ENCODE peak calls at places on chromosomes 1 and 21, in eight cellular contexts. X is GM23338; Y is colonic mucosa; B is cardiac muscle cell; N is CD4-positive, alpha-beta memory T cell; Z is BE2C; I is spleen; T is lower lobe of right lung. P is an unnamed sample.

GRCh38 chr1:110785612-110786011 is 87.3 kb upstream of the CD53 start:
- DNase-seq in Z (no peak), X (no peak), T (no peak), N (no peak), Y (no peak), B (no peak), I (no peak), P (no peak)

GRCh38 chr1:221097479-221098281 is 218.4 kb downstream of the HLX start:
- DNase-seq in Z (no peak), I (no peak), Y (no peak), X (no peak), N (no peak), B (peak; percentile 92), T (no peak), P (peak; percentile 31)

GRCh38 chr1:36446261-36446660 is 4.0 kb downstream of the OSCP1 start:
- DNase-seq in Y (no peak), T (no peak), I (peak; percentile 54), B (no peak), X (peak; percentile 86), Z (peak; percentile 39), N (no peak), P (no peak)

GRCh38 chr1:44029260-44029910 is 1.9 kb downstream of the SLC6A9 start:
- DNase-seq in Y (no peak), N (no peak), B (no peak), X (peak; percentile 73), Z (no peak), I (peak; percentile 56), T (no peak), P (peak; percentile 67)

GRCh38 chr1:198352975-198353695 is 187.3 kb downstream of the ATP6V1G3 start:
- DNase-seq in I (no peak), N (no peak), T (no peak), Y (no peak), B (no peak), X (no peak), Z (no peak), P (no peak)

GRCh38 chr1:116847175-116847574 is 62.5 kb upstream of the PTGFRN start:
- DNase-seq in N (no peak), I (no peak), T (no peak), X (no peak), Z (no peak), B (no peak), Y (no peak), P (no peak)

GRCh38 chr1:152836881-152837280 is 5.8 kb upstream of the LCE6A start:
- DNase-seq in N (no peak), B (no peak), Y (no peak), I (no peak), X (no peak), Z (no peak), T (no peak), P (no peak)

GRCh38 chr1:17297991-17298390 is 10.0 kb upstream of the PADI4 start:
- DNase-seq in T (no peak), Z (no peak), I (peak; percentile 7), N (no peak), B (no peak), X (no peak), Y (no peak), P (no peak)

GRCh38 chr1:84090447-84091244 is 53.4 kb upstream of the PRKACB start:
- DNase-seq in T (no peak), I (no peak), Z (no peak), N (peak; percentile 36), X (no peak), Y (peak; percentile 20), B (no peak), P (peak; percentile 49)

GRCh38 chr1:109167114-109167513 is 46.6 kb upstream of the SARS1 start:
- DNase-seq in B (peak; percentile 56), Y (no peak), T (no peak), X (no peak), I (no peak), N (no peak), Z (no peak), P (no peak)

GRCh38 chr1:85109475-85109874 is 61.2 kb upstream of the MCOLN3 start:
- DNase-seq in Z (peak; percentile 28), Y (peak; percentile 59), B (peak; percentile 82), X (peak; percentile 86), N (peak; percentile 40), T (peak; percentile 64), I (no peak), P (peak; percentile 81)

GRCh38 chr21:36511484-36512227 is 31.7 kb upstream of the CLDN14 start:
- DNase-seq in I (no peak), Y (no peak), X (no peak), Z (no peak), N (no peak), B (peak; percentile 11), T (no peak), P (no peak)

GRCh38 chr1:28248273-28249012 is 10.9 kb upstream of the SESN2 start:
- DNase-seq in Z (peak; percentile 63), N (peak; percentile 83), I (peak; percentile 91), T (peak; percentile 82), B (peak; percentile 87), Y (peak; percentile 93), X (peak; percentile 92), P (peak; percentile 85)

GRCh38 chr1:28244549-28245251 is 8.8 kb downstream of the ATP5IF1 start:
- DNase-seq in I (no peak), T (no peak), N (no peak), B (no peak), Y (no peak), X (no peak), Z (no peak), P (no peak)

GRCh38 chr1:28243685-28244439 is 7.9 kb downstream of the ATP5IF1 start:
- DNase-seq in X (no peak), Y (no peak), T (no peak), Z (no peak), B (no peak), I (no peak), N (no peak), P (peak; percentile 45)

GRCh38 chr1:28247603-28248272 is 11.6 kb upstream of the SESN2 start:
- DNase-seq in B (no peak), Y (no peak), X (no peak), Z (no peak), T (no peak), N (no peak), I (no peak), P (no peak)

GRCh38 chr1:28246427-28246832 is 10.5 kb downstream of the ATP5IF1 start:
- DNase-seq in Z (no peak), X (peak; percentile 52), N (peak; percentile 84), B (peak; percentile 48), Y (peak; percentile 68), I (no peak), T (no peak), P (peak; percentile 67)
- H3K4me1 ChIP-seq in Z (peaks cover 6% of the 10 kb centered on the region), X (peaks cover 17% of the 10 kb centered on the region), N (peaks cover 67% of the 10 kb centered on the region), B (peaks cover 33% of the 10 kb centered on the region), Y (peaks cover 28% of the 10 kb centered on the region), I (peaks cover 64% of the 10 kb centered on the region), T (peaks cover 55% of the 10 kb centered on the region), P (peaks cover 36% of the 10 kb centered on the region)

DNA sequence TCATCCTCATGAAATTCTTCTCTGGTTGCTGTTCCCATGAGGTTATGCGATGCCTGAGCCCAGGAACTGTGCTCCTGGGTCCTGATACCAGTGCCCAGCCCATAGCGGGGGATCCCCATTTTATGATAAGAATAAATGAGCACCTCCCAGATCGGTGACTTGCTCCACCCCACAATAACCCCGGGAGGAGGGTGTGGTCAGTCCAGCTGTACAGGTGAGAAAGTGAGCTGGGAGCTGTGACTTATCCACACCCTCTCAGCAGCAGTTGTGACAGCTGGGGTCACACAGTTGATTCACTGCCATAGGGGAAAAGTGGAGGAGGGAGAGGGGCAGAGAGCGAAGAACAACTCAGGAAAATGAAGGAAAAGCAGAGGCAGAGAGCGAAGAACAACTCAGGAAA is 33.4 kb downstream of the OR2G3 start:
- DNase-seq in N (no peak), B (no peak), Y (peak; percentile 81), Z (no peak), X (no peak), I (no peak), T (no peak), P (no peak)
- H3K4me1 ChIP-seq in N (no peaks in the 10 kb centered on the region), B (no peaks in the 10 kb centered on the region), Y (no peaks in the 10 kb centered on the region), Z (no peaks in the 10 kb centered on the region), X (peaks cover 10% of the 10 kb centered on the region), I (peaks cover 9% of the 10 kb centered on the region), T (no peaks in the 10 kb centered on the region), P (no peaks in the 10 kb centered on the region)

GRCh38 chr1:244955661-244956060 is 91.3 kb upstream of the HNRNPU start:
- DNase-seq in B (no peak), T (no peak), N (no peak), I (no peak), Y (no peak), Z (no peak), X (no peak), P (no peak)

GRCh38 chr1:244957525-244957924 is 93.2 kb upstream of the HNRNPU start:
- DNase-seq in I (no peak), Z (no peak), B (no peak), T (no peak), N (no peak), Y (no peak), X (no peak), P (no peak)

GRCh38 chr1:244960904-244961303 is 96.6 kb upstream of the HNRNPU start:
- DNase-seq in I (no peak), N (no peak), T (no peak), Y (no peak), B (no peak), X (no peak), Z (no peak), P (no peak)

GRCh38 chr1:244957122-244957521 is 92.8 kb upstream of the HNRNPU start:
- DNase-seq in I (no peak), Z (no peak), X (no peak), N (no peak), Y (no peak), B (no peak), T (no peak), P (no peak)

DNA sequence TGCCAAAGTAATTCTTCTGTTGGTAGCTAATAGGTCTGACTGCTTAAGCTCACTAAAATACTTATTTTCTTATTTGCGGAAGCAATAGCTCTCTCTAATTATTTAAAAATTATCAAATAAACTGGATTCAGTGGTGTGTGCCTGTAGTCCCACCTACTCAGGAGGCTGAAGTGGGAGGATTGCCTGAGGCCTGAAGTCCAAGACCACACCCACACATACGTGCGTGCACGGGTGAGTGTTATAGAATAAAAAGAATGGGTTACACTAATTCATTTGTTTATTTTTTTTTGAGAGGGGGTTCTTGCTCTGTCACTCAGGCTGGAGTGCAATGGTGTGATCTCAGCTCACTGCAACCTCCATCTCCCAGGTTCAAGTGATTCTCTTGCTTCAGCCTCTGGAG is 94.2 kb upstream of the HNRNPU start:
- DNase-seq in I (no peak), Z (no peak), Y (no peak), N (no peak), B (no peak), T (no peak), X (no peak), P (no peak)
- H3K4me1 ChIP-seq in I (peaks cover 7% of the 10 kb centered on the region), Z (peaks cover 4% of the 10 kb centered on the region), Y (no peaks in the 10 kb centered on the region), N (peaks cover 4% of the 10 kb centered on the region), B (peaks cover 41% of the 10 kb centered on the region), T (peaks cover 6% of the 10 kb centered on the region), X (no peaks in the 10 kb centered on the region), P (peaks cover 7% of the 10 kb centered on the region)

DNA sequence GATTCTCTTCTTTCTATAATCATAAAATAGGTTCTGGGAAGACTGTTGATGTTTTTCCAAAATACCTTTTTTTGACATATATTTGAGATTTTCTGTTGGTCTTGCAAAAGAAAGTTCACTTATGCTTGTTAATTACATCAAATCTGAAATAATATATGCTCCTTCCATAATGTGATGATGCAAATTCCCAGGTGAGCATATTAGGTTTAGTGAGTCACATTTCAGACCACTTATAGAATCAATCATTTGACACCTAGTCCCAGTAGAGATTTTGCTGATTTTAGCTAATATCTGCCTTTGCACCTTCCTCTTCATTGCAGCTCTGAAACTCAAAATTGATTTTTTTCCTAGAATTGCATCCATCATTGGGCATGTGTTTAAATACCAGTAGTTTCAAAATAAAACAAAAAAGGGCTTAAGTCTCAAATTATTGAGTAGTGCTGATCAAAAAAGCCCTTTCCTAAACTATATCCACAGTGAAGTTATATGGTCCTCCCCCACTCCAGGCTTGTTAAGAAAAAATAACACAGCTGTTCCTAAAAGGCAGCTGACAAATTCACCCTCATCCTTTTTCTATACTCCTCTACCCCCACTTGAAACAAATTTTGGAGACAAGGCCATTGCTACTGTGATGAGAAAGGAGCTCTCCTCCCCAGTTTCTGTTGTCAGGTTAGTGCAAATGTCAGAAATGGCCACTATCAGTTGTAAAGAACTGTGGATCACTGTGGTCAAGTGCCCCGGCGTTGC is 37.1 kb upstream of the KCNQ4 start:
- DNase-seq in B (no peak), N (no peak), Z (no peak), T (no peak), X (no peak), Y (no peak), I (no peak), P (no peak)
- H3K4me1 ChIP-seq in B (peaks cover 3% of the 10 kb centered on the region), N (peaks cover 8% of the 10 kb centered on the region), Z (no peaks in the 10 kb centered on the region), T (peaks cover 16% of the 10 kb centered on the region), X (no peaks in the 10 kb centered on the region), Y (peaks cover 5% of the 10 kb centered on the region), I (no peaks in the 10 kb centered on the region), P (peaks cover 22% of the 10 kb centered on the region)

P was measured in hepatocyte.